ENCODE peak calls at places on chromosomes 3 and 15, in nine cellular contexts. One of them, this sample, is unnamed.

GRCh38 chr3:140292684-140293083 is 357.7 kb downstream of the CLSTN2 start:
- DNase-seq in IMR-90: no peak
- DNase-seq in WTC11: no peak
- DNase-seq in coronary artery: no peak
- DNase-seq in colonic mucosa: peak
- DNase-seq in suprapubic skin: peak
- DNase-seq in GM13976: no peak
- DNase-seq in OCI-LY7: no peak
- DNase-seq in brain microvascular endothelial cell: peak
- DNase-seq in this sample: no peak

GRCh38 chr3:59212128-59212764 is 162.4 kb upstream of the CFAP20DC start:
- DNase-seq in coronary artery: no peak
- DNase-seq in colonic mucosa: peak
- DNase-seq in IMR-90: peak
- DNase-seq in GM13976: peak
- DNase-seq in brain microvascular endothelial cell: peak
- DNase-seq in suprapubic skin: no peak
- DNase-seq in WTC11: no peak
- DNase-seq in OCI-LY7: peak
- DNase-seq in this sample: no peak

GRCh38 chr3:32147935-32148334 is 41.5 kb downstream of the GPD1L start:
- DNase-seq in coronary artery: no peak
- DNase-seq in WTC11: no peak
- DNase-seq in IMR-90: no peak
- DNase-seq in OCI-LY7: peak
- DNase-seq in suprapubic skin: no peak
- DNase-seq in colonic mucosa: no peak
- DNase-seq in brain microvascular endothelial cell: no peak
- DNase-seq in GM13976: no peak
- DNase-seq in this sample: no peak

GRCh38 chr15:29128671-29129070 is 141.0 kb downstream of the NSMCE3 start:
- DNase-seq in IMR-90: no peak
- DNase-seq in GM13976: no peak
- DNase-seq in brain microvascular endothelial cell: no peak
- DNase-seq in colonic mucosa: no peak
- DNase-seq in suprapubic skin: no peak
- DNase-seq in WTC11: no peak
- DNase-seq in OCI-LY7: no peak
- DNase-seq in coronary artery: no peak
- DNase-seq in this sample: no peak

GRCh38 chr15:70412717-70413266 is 315.1 kb upstream of the TLE3 start:
- DNase-seq in IMR-90: no peak
- DNase-seq in suprapubic skin: no peak
- DNase-seq in colonic mucosa: no peak
- DNase-seq in brain microvascular endothelial cell: no peak
- DNase-seq in GM13976: no peak
- DNase-seq in OCI-LY7: no peak
- DNase-seq in coronary artery: no peak
- DNase-seq in WTC11: no peak
- DNase-seq in this sample: no peak

GRCh38 chr15:58523634-58524033 is 91.8 kb downstream of the LIPC start:
- DNase-seq in colonic mucosa: no peak
- DNase-seq in WTC11: no peak
- DNase-seq in GM13976: no peak
- DNase-seq in IMR-90: no peak
- DNase-seq in suprapubic skin: no peak
- DNase-seq in OCI-LY7: no peak
- DNase-seq in brain microvascular endothelial cell: no peak
- DNase-seq in coronary artery: no peak
- DNase-seq in this sample: no peak

GRCh38 chr15:63833246-63833696 is 477 bp downstream of the HERC1 start:
- DNase-seq in coronary artery: no peak
- DNase-seq in WTC11: peak
- DNase-seq in suprapubic skin: peak
- DNase-seq in brain microvascular endothelial cell: no peak
- DNase-seq in OCI-LY7: peak
- DNase-seq in colonic mucosa: peak
- DNase-seq in IMR-90: peak
- DNase-seq in GM13976: peak
- DNase-seq in this sample: peak

GRCh38 chr3:124149081-124149480 is 157.2 kb upstream of the ROPN1 start:
- DNase-seq in brain microvascular endothelial cell: no peak
- DNase-seq in OCI-LY7: no peak
- DNase-seq in IMR-90: no peak
- DNase-seq in suprapubic skin: no peak
- DNase-seq in GM13976: no peak
- DNase-seq in WTC11: no peak
- DNase-seq in coronary artery: no peak
- DNase-seq in colonic mucosa: no peak
- DNase-seq in this sample: no peak

GRCh38 chr3:48502728-48503168 is 1.2 kb downstream of the SHISA5 start:
- DNase-seq in suprapubic skin: no peak
- DNase-seq in GM13976: no peak
- DNase-seq in IMR-90: no peak
- DNase-seq in coronary artery: no peak
- DNase-seq in WTC11: no peak
- DNase-seq in OCI-LY7: no peak
- DNase-seq in brain microvascular endothelial cell: no peak
- DNase-seq in colonic mucosa: no peak
- DNase-seq in this sample: no peak

GRCh38 chr3:139988472-139988871 is 53.5 kb downstream of the CLSTN2 start:
- DNase-seq in suprapubic skin: no peak
- DNase-seq in colonic mucosa: no peak
- DNase-seq in brain microvascular endothelial cell: no peak
- DNase-seq in WTC11: no peak
- DNase-seq in OCI-LY7: no peak
- DNase-seq in coronary artery: no peak
- DNase-seq in GM13976: no peak
- DNase-seq in IMR-90: no peak
- DNase-seq in this sample: no peak

GRCh38 chr3:50450135-50450911 is 53.1 kb downstream of the CACNA2D2 start:
- DNase-seq in coronary artery: peak
- DNase-seq in colonic mucosa: peak
- DNase-seq in WTC11: peak
- DNase-seq in suprapubic skin: peak
- DNase-seq in IMR-90: peak
- DNase-seq in OCI-LY7: no peak
- DNase-seq in brain microvascular endothelial cell: no peak
- DNase-seq in GM13976: no peak
- DNase-seq in this sample: no peak

GRCh38 chr3:171274222-171274621 is 186.0 kb downstream of the TNIK start:
- DNase-seq in WTC11: no peak
- DNase-seq in coronary artery: no peak
- DNase-seq in IMR-90: no peak
- DNase-seq in brain microvascular endothelial cell: no peak
- DNase-seq in suprapubic skin: no peak
- DNase-seq in GM13976: no peak
- DNase-seq in OCI-LY7: no peak
- DNase-seq in colonic mucosa: no peak
- DNase-seq in this sample: no peak

GRCh38 chr3:11953778-11954177 is 50.4 kb upstream of the SYN2 start:
- DNase-seq in WTC11: no peak
- DNase-seq in brain microvascular endothelial cell: no peak
- DNase-seq in suprapubic skin: no peak
- DNase-seq in colonic mucosa: no peak
- DNase-seq in GM13976: no peak
- DNase-seq in OCI-LY7: no peak
- DNase-seq in IMR-90: no peak
- DNase-seq in coronary artery: no peak
- DNase-seq in this sample: peak

GRCh38 chr3:190001426-190001825 is 119.3 kb downstream of the P3H2 start:
- DNase-seq in OCI-LY7: no peak
- DNase-seq in brain microvascular endothelial cell: peak
- DNase-seq in coronary artery: no peak
- DNase-seq in suprapubic skin: no peak
- DNase-seq in colonic mucosa: no peak
- DNase-seq in WTC11: no peak
- DNase-seq in IMR-90: no peak
- DNase-seq in GM13976: no peak
- DNase-seq in this sample: no peak

GRCh38 chr3:57112206-57112605 is 51.7 kb downstream of the SPATA12 start:
- DNase-seq in OCI-LY7: peak
- DNase-seq in IMR-90: no peak
- DNase-seq in GM13976: peak
- DNase-seq in suprapubic skin: no peak
- DNase-seq in WTC11: peak
- DNase-seq in brain microvascular endothelial cell: no peak
- DNase-seq in colonic mucosa: no peak
- DNase-seq in coronary artery: no peak
- DNase-seq in this sample: no peak

GRCh38 chr3:78101363-78101762 is 1061.5 kb downstream of the ROBO2 start:
- DNase-seq in IMR-90: peak
- DNase-seq in colonic mucosa: no peak
- DNase-seq in suprapubic skin: no peak
- DNase-seq in WTC11: no peak
- DNase-seq in OCI-LY7: no peak
- DNase-seq in GM13976: no peak
- DNase-seq in brain microvascular endothelial cell: peak
- DNase-seq in coronary artery: no peak
- DNase-seq in this sample: no peak

GRCh38 chr15:61112231-61112630 is 116.9 kb downstream of the RORA start:
- DNase-seq in brain microvascular endothelial cell: no peak
- DNase-seq in OCI-LY7: no peak
- DNase-seq in suprapubic skin: no peak
- DNase-seq in coronary artery: no peak
- DNase-seq in GM13976: no peak
- DNase-seq in colonic mucosa: no peak
- DNase-seq in IMR-90: no peak
- DNase-seq in WTC11: peak
- DNase-seq in this sample: no peak

GRCh38 chr3:124607163-124607562 is 123.1 kb upstream of the UMPS start:
- DNase-seq in brain microvascular endothelial cell: peak
- DNase-seq in colonic mucosa: no peak
- DNase-seq in IMR-90: peak
- DNase-seq in suprapubic skin: no peak
- DNase-seq in GM13976: no peak
- DNase-seq in coronary artery: no peak
- DNase-seq in OCI-LY7: no peak
- DNase-seq in WTC11: no peak
- DNase-seq in this sample: no peak

GRCh38 chr3:125187599-125187910 is 25.0 kb downstream of the SLC12A8 start:
- DNase-seq in colonic mucosa: no peak
- DNase-seq in coronary artery: no peak
- DNase-seq in suprapubic skin: no peak
- DNase-seq in IMR-90: no peak
- DNase-seq in brain microvascular endothelial cell: no peak
- DNase-seq in OCI-LY7: no peak
- DNase-seq in WTC11: no peak
- DNase-seq in GM13976: no peak
- DNase-seq in this sample: no peak

DNA sequence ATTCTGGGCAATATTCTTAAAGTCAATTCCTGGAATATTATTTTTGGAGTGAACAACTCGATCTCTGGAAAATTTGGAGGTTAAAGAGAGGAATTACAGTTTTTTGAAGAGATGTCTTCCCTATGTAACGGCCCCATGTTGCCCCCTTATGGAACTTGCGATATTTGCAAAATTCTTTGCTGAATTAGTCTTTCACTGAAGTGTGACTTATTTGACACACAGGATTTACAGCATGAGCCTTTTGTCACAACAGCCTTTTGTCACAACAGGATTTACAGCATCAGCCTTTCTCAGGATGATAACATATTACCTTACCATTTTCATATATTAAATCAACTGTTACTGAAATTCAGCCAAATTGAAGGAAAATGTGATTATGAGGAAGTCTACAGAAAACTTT is 37.8 kb upstream of the SPTSSB start:
- DNase-seq in IMR-90: peak
- DNase-seq in coronary artery: no peak
- DNase-seq in WTC11: peak
- DNase-seq in GM13976: no peak
- DNase-seq in colonic mucosa: peak
- DNase-seq in brain microvascular endothelial cell: peak
- DNase-seq in OCI-LY7: peak
- DNase-seq in suprapubic skin: no peak
- DNase-seq in this sample: no peak
- TF ChIP-seq CTCF in IMR-90: peak
- TF ChIP-seq CTCF in coronary artery: peak
- TF ChIP-seq CTCF in WTC11: peak
- TF ChIP-seq CTCF in GM13976: no peak
- TF ChIP-seq CTCF in colonic mucosa: peak
- TF ChIP-seq CTCF in brain microvascular endothelial cell: peak
- TF ChIP-seq CTCF in OCI-LY7: peak
- TF ChIP-seq CTCF in suprapubic skin: peak
- TF ChIP-seq CTCF in this sample: peak

DNA sequence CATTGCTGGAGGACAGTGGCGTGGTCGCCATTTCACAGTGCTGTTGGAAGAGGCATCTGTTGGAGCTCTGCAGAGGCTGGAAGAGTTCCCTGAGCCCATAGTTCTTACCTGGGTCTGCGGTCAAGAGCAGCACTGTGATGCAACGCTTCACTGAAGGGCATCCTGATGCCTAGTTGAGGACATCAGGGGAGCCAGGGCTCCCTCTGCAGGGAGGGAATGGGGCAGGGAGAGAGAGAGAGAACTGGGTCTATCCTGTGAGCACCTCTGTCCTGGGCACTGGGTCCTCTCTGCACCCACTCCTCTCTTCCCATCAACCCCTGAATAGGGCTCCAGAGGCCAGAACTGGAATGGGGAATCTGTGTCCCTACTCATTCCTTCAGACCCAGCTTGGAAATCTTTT is 23.9 kb upstream of the MOBP start:
- DNase-seq in colonic mucosa: no peak
- DNase-seq in suprapubic skin: no peak
- DNase-seq in IMR-90: no peak
- DNase-seq in GM13976: no peak
- DNase-seq in brain microvascular endothelial cell: no peak
- DNase-seq in OCI-LY7: no peak
- DNase-seq in WTC11: peak
- DNase-seq in coronary artery: no peak
- DNase-seq in this sample: no peak
- TF ChIP-seq CTCF in colonic mucosa: no peak
- TF ChIP-seq CTCF in suprapubic skin: no peak
- TF ChIP-seq CTCF in IMR-90: no peak
- TF ChIP-seq CTCF in GM13976: no peak
- TF ChIP-seq CTCF in brain microvascular endothelial cell: peak
- TF ChIP-seq CTCF in OCI-LY7: no peak
- TF ChIP-seq CTCF in WTC11: no peak
- TF ChIP-seq CTCF in coronary artery: no peak
- TF ChIP-seq CTCF in this sample: no peak

GRCh38 chr3:71510485-71510884 is 73.0 kb downstream of the FOXP1 start:
- DNase-seq in colonic mucosa: no peak
- DNase-seq in suprapubic skin: no peak
- DNase-seq in WTC11: no peak
- DNase-seq in brain microvascular endothelial cell: peak
- DNase-seq in IMR-90: peak
- DNase-seq in OCI-LY7: peak
- DNase-seq in coronary artery: no peak
- DNase-seq in GM13976: no peak
- DNase-seq in this sample: no peak
- TF ChIP-seq CTCF in colonic mucosa: no peak
- TF ChIP-seq CTCF in suprapubic skin: no peak
- TF ChIP-seq CTCF in WTC11: no peak
- TF ChIP-seq CTCF in brain microvascular endothelial cell: peak
- TF ChIP-seq CTCF in IMR-90: peak
- TF ChIP-seq CTCF in OCI-LY7: peak
- TF ChIP-seq CTCF in coronary artery: no peak
- TF ChIP-seq CTCF in GM13976: no peak
- TF ChIP-seq CTCF in this sample: no peak

DNA sequence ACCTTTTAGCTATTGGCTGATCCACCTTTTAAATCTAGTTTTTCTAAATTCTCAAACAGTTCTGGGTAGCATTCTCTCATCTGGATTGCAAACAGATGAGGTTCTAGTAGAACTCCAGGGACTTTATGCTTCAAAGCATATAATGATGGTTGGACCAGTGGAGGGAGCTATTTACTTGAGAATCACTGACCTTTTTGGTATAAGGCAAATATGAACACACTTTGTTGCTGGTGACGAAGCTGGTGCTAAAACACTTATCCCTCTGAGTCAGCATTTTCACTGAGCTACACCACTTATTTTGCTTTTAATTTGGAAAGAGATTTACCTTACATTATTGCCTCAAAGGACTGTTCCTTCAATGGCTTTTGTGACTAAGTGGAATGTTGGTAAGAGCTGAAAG is 58.6 kb upstream of the SLITRK3 start:
- DNase-seq in WTC11: no peak
- DNase-seq in colonic mucosa: no peak
- DNase-seq in GM13976: no peak
- DNase-seq in coronary artery: no peak
- DNase-seq in brain microvascular endothelial cell: peak
- DNase-seq in suprapubic skin: no peak
- DNase-seq in IMR-90: no peak
- DNase-seq in OCI-LY7: no peak
- DNase-seq in this sample: no peak
- TF ChIP-seq CTCF in WTC11: no peak
- TF ChIP-seq CTCF in colonic mucosa: no peak
- TF ChIP-seq CTCF in GM13976: no peak
- TF ChIP-seq CTCF in coronary artery: no peak
- TF ChIP-seq CTCF in brain microvascular endothelial cell: peak
- TF ChIP-seq CTCF in suprapubic skin: no peak
- TF ChIP-seq CTCF in IMR-90: no peak
- TF ChIP-seq CTCF in OCI-LY7: no peak
- TF ChIP-seq CTCF in this sample: peak

This sample was measured in type B pancreatic cell.